ENCODE peak calls at places on chromosomes 1 and 21, in ten cellular contexts. I, B, D, R, G, T, U, P, N and Y are unnamed samples.

GRCh38 chr1:192557841-192558595 is 17.6 kb upstream of the RGS1 start:
- DNase-seq in P (peak; percentile 71), U (no peak), I (no peak), G (no peak), T (no peak), D (no peak), B (no peak), N (no peak), R (no peak), Y (no peak)

GRCh38 chr1:14857436-14858195 is 259.1 kb downstream of the KAZN start:
- DNase-seq in U (no peak), N (no peak), B (no peak), T (no peak), D (no peak), G (no peak), I (no peak), R (no peak), P (no peak), Y (no peak)

GRCh38 chr21:35984654-35985366 is 75.5 kb downstream of the SETD4 start:
- DNase-seq in I (no peak), B (no peak), R (no peak), U (no peak), T (no peak), N (no peak), P (no peak), G (no peak), D (no peak), Y (no peak)

GRCh38 chr1:119711804-119712341 is at the start of gene PHGDH:
- DNase-seq in N (peak; percentile 82), G (peak; percentile 84), B (peak; percentile 63), T (peak; percentile 36), R (peak; percentile 83), D (peak; percentile 82), I (peak; percentile 77), U (peak; percentile 90), P (peak; percentile 93), Y (peak; percentile 89)

GRCh38 chr1:15469836-15470495 is 5.9 kb upstream of the CELA2B start:
- DNase-seq in R (no peak), I (no peak), N (no peak), T (no peak), P (no peak), D (no peak), G (peak; percentile 56), U (no peak), B (no peak), Y (no peak)

GRCh38 chr1:240294566-240294965 is 202.9 kb downstream of the FMN2 start:
- DNase-seq in B (no peak), D (no peak), I (no peak), T (no peak), P (no peak), U (no peak), N (no peak), G (no peak), R (no peak), Y (no peak)

GRCh38 chr1:57411262-57411661 is 12.6 kb downstream of the DAB1 start:
- DNase-seq in G (no peak), R (peak; percentile 93), T (no peak), N (no peak), P (peak; percentile 41), D (no peak), U (no peak), B (no peak), I (no peak), Y (no peak)

GRCh38 chr1:10779201-10779600 is 17.2 kb downstream of the CASZ1 start:
- DNase-seq in T (no peak), P (no peak), B (no peak), R (peak; percentile 86), G (peak; percentile 79), I (peak; percentile 99), U (no peak), N (no peak), D (peak; percentile 95), Y (no peak)

GRCh38 chr1:93815738-93816110 is 63.3 kb downstream of the DNTTIP2 start:
- DNase-seq in T (no peak), P (no peak), R (no peak), D (no peak), N (no peak), U (no peak), B (no peak), G (no peak), I (no peak), Y (no peak)

GRCh38 chr21:17539323-17539722 is 26.5 kb downstream of the CXADR start:
- DNase-seq in R (no peak), G (no peak), P (no peak), T (no peak), B (no peak), U (no peak), I (no peak), D (no peak), N (no peak), Y (no peak)

GRCh38 chr1:32782086-32782485 is 35.1 kb downstream of the YARS1 start:
- DNase-seq in T (no peak), G (no peak), P (peak; percentile 67), N (no peak), D (no peak), U (no peak), I (no peak), B (no peak), R (peak; percentile 59), Y (no peak)

GRCh38 chr1:230362949-230363348 is 63.2 kb downstream of the PGBD5 start:
- DNase-seq in T (no peak), P (no peak), R (no peak), D (no peak), I (no peak), N (no peak), B (no peak), G (no peak), U (no peak), Y (no peak)